ENCODE peak calls at places on chromosomes 7 and 10, in seven cellular contexts. V is PC-3, W is Caco-2, T is tibial nerve, H is A549, U is aorta, A is HCT116. L is an unnamed sample.

GRCh38 chr7:42244828-42245227 is 7.8 kb upstream of the GLI3 start:
- DNase-seq in T (no peak), V (peak; percentile 54), U (no peak), H (no peak), A (no peak), W (no peak), L (no peak)

GRCh38 chr7:65269150-65269856 is 104.4 kb upstream of the ZNF92 start:
- DNase-seq in H (peak; percentile 97), A (peak; percentile 75), W (no peak), T (no peak), U (no peak), V (no peak), L (no peak)

GRCh38 chr7:75623390-75624133 is 115.2 kb downstream of the HIP1 start:
- DNase-seq in V (no peak), T (no peak), U (no peak), A (no peak), W (no peak), H (no peak), L (no peak)

GRCh38 chr7:106566672-106567071 is 94.3 kb downstream of the CCDC71L start:
- DNase-seq in H (no peak), W (no peak), T (no peak), U (no peak), V (no peak), A (no peak), L (no peak)

GRCh38 chr7:73596191-73597065 is 18.0 kb upstream of the TBL2 start:
- DNase-seq in H (no peak), U (no peak), A (no peak), T (no peak), W (no peak), V (no peak), L (no peak)

GRCh38 chr7:28958235-28958945 is at the start of gene TRIL:
- DNase-seq in T (peak; percentile 25), V (no peak), H (no peak), U (peak; percentile 90), W (no peak), A (no peak), L (peak; percentile 65)

GRCh38 chr10:43585981-43586738 is 11.7 kb upstream of the ZNF239 start:
- DNase-seq in W (peak; percentile 67), H (no peak), U (no peak), V (peak; percentile 30), T (no peak), A (no peak), L (no peak)

GRCh38 chr7:41706228-41706930 is 3.5 kb upstream of the INHBA start:
- DNase-seq in U (no peak), H (no peak), T (no peak), W (no peak), V (peak; percentile 46), A (no peak), L (no peak)

GRCh38 chr10:70352401-70353097 is 29.9 kb downstream of the LRRC20 start:
- DNase-seq in T (no peak), U (no peak), H (no peak), A (no peak), W (peak; percentile 75), V (no peak), L (no peak)

GRCh38 chr10:103763374-103764202 is 91.8 kb downstream of the SH3PXD2A start:
- DNase-seq in T (no peak), W (no peak), H (no peak), V (no peak), A (no peak), U (no peak), L (no peak)

GRCh38 chr10:102796407-102797176 is 40.6 kb downstream of the CYP17A1 start:
- DNase-seq in T (peak; percentile 81), W (no peak), V (no peak), U (peak; percentile 94), H (no peak), A (no peak), L (peak; percentile 79)

GRCh38 chr7:94647295-94647694 is 8.6 kb downstream of the SGCE start:
- DNase-seq in H (no peak), T (no peak), V (no peak), A (no peak), U (no peak), W (no peak), L (no peak)

GRCh38 chr7:144584741-144585140 is 181.2 kb upstream of the NOBOX start:
- DNase-seq in A (no peak), V (no peak), H (no peak), W (no peak), U (no peak), T (no peak), L (no peak)

GRCh38 chr10:18368681-18369080 is 228.5 kb downstream of the CACNB2 start:
- DNase-seq in A (no peak), W (no peak), U (no peak), T (no peak), V (no peak), H (no peak), L (no peak)

GRCh38 chr7:42645906-42646305 is 266.0 kb downstream of the C7orf25 start:
- DNase-seq in W (no peak), T (no peak), U (no peak), H (no peak), V (peak; percentile 74), A (no peak), L (no peak)

GRCh38 chr7:55573526-55573925 is 1.2 kb upstream of the VOPP1 start:
- DNase-seq in U (no peak), W (no peak), A (no peak), H (no peak), V (peak; percentile 24), T (no peak), L (no peak)

GRCh38 chr10:78729366-78729765 is 339.4 kb upstream of the ZMIZ1 start:
- DNase-seq in H (no peak), W (no peak), U (no peak), T (no peak), V (no peak), A (no peak), L (no peak)

GRCh38 chr7:15921576-15921975 is 235.1 kb upstream of the MEOX2 start:
- DNase-seq in H (no peak), U (no peak), T (no peak), V (peak; percentile 83), A (no peak), W (no peak), L (no peak)

GRCh38 chr7:47458057-47458456 is 123.9 kb downstream of the TNS3 start:
- DNase-seq in H (no peak), V (peak; percentile 43), T (peak; percentile 76), U (peak; percentile 89), A (no peak), W (no peak), L (peak; percentile 56)

GRCh38 chr10:98971464-98971863 is 264.2 kb downstream of the HPSE2 start:
- DNase-seq in A (no peak), H (no peak), T (no peak), U (no peak), V (no peak), W (no peak), L (no peak)

DNA sequence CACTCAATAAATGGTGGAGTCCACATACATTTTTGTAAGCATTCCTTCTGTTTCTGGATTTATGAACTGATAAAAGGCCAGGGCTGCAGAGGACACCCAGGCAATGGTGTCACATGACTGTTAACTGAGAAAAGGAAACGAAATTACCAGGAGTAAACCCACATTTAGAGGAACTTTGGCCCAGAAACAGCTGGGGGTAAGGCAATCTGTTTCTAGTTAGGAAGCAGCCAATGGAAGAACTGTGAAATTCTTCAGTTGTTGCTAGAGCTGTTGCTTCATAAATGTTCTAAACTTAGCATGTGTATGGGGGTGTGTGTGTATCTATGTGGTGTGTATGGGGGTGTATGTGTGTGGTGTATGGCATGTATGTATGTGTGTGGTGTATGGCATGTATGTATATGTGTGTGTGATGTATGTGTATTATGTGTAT is 11.8 kb upstream of the PDCD4 start:
- DNase-seq in A (no peak), U (no peak), T (no peak), H (no peak), V (no peak), W (no peak), L (no peak)
- H3K4me1 ChIP-seq in A (peaks cover 5% of the 10 kb centered on the region), U (peaks cover 3% of the 10 kb centered on the region), T (peaks cover 52% of the 10 kb centered on the region), H (peaks cover 10% of the 10 kb centered on the region), V (peaks cover 5% of the 10 kb centered on the region), W (peaks cover 39% of the 10 kb centered on the region), L (peaks cover 59% of the 10 kb centered on the region)

GRCh38 chr7:117012284-117013174 is 59.2 kb downstream of the ST7 start:
- DNase-seq in U (no peak), T (no peak), V (peak; percentile 66), H (peak; percentile 60), W (no peak), A (peak; percentile 16), L (no peak)
- H3K4me1 ChIP-seq in U (no peaks in the 10 kb centered on the region), T (peaks cover 31% of the 10 kb centered on the region), V (peaks cover 24% of the 10 kb centered on the region), H (peaks cover 8% of the 10 kb centered on the region), W (peaks cover 4% of the 10 kb centered on the region), A (peaks cover 5% of the 10 kb centered on the region), L (peaks cover 22% of the 10 kb centered on the region)

GRCh38 chr10:74082319-74082718 is 68.3 kb downstream of the AP3M1 start:
- DNase-seq in T (no peak), W (no peak), U (no peak), A (no peak), V (no peak), H (no peak), L (no peak)

GRCh38 chr10:74081192-74081803 is 69.3 kb downstream of the AP3M1 start:
- DNase-seq in H (peak; percentile 83), W (peak; percentile 53), A (peak; percentile 43), U (no peak), V (peak; percentile 94), T (no peak), L (peak; percentile 43)

GRCh38 chr10:74081918-74082317 is 68.7 kb downstream of the AP3M1 start:
- DNase-seq in W (no peak), A (no peak), H (no peak), V (no peak), T (no peak), U (no peak), L (no peak)

GRCh38 chr10:74084955-74085354 is 65.7 kb downstream of the AP3M1 start:
- DNase-seq in U (no peak), T (no peak), H (no peak), V (no peak), W (no peak), A (no peak), L (no peak)

DNA sequence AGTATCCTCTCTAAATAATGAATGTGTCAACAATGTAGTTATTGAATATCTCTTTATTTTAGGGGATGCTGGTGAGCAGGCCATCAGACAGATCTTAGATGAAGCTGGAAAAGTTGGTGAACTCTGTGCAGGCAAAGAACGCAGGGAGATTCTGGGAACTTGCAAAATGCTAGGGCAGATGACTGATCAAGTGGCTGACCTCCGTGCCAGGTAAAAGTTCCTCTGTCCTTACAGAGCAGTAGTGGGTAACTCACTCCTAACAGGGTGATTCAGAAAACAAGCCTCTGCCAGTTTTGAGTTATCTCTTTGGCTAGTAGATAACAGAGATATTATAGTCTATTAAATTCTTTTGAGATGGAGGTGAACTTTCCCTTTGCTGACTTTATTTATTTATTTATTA is 67.3 kb downstream of the AP3M1 start:
- DNase-seq in H (no peak), V (no peak), W (no peak), T (no peak), A (no peak), U (no peak), L (no peak)
- H3K4me1 ChIP-seq in H (peaks cover 48% of the 10 kb centered on the region), V (peaks cover 29% of the 10 kb centered on the region), W (peaks cover 10% of the 10 kb centered on the region), T (peaks cover 62% of the 10 kb centered on the region), A (peaks cover 31% of the 10 kb centered on the region), U (no peaks in the 10 kb centered on the region), L (peaks cover 56% of the 10 kb centered on the region)

DNA sequence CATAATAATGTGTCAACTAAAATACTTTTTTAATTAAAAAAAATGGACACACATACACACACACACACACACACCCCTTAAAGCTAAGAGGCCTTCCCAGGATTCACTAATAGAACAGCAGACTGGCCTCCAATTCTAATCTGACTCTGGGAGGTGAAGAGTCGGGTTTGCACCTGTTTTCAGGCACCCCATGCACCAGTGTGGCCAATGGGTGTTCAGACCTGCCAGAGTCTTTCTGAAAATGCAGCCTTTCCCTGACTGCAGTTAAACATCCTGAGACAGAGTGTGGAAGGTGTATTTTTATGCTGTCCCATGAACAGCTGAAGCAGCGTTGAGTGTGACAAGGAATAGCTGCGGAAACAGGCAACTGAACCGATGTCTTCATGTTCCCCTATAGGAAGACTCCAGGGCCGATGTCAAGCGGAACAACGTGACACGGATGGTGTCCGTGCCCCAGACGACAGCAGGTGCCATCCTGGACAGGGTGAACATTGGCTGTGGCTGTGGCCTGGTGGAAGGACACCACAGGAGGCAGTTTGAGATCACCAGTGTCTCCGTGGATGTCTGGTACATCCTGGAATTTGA is 74.6 kb upstream of the LYZL2 start:
- DNase-seq in T (no peak), H (no peak), U (no peak), V (no peak), A (no peak), W (no peak), L (no peak)
- H3K4me1 ChIP-seq in T (peaks cover 11% of the 10 kb centered on the region), H (peaks cover 18% of the 10 kb centered on the region), U (no peaks in the 10 kb centered on the region), V (peaks cover 22% of the 10 kb centered on the region), A (peaks cover 17% of the 10 kb centered on the region), W (no peaks in the 10 kb centered on the region), L (no peaks in the 10 kb centered on the region)

L was measured in stomach.